ENCODE peak calls at places on chromosomes 1 and 21, in nine cellular contexts. R is AG08396; S is lower lobe of right lung; B is H4; G is GM23248; Y is stimulated activated CD4-positive, alpha-beta T cell treated with anti-CD3 and anti-CD28 coated beads, Interleukin-4, amount 100 ng/mL, for 1 hour; U is natural killer cell; F is AG20443; L is stimulated activated CD8-positive, alpha-beta memory T cell treated with anti-CD3 and anti-CD28 coated beads, Interleukin-7, amount 100 ng/mL, for 24 hours. I is an unnamed sample.
A peak's percentile ranks its signal among the peaks of the same experiment; 100 is the strongest.

GRCh38 chr1:151147132-151147503 is 687 bp upstream of the SEMA6C start:
- DNase-seq in U (no peak), Y (no peak), B (no peak), S (no peak), G (peak; percentile 56), F (no peak), L (no peak), R (no peak), I (no peak)

GRCh38 chr1:246609632-246610031 is 43.4 kb downstream of the CNST start:
- DNase-seq in R (no peak), S (no peak), U (no peak), B (no peak), L (no peak), Y (no peak), F (peak; percentile 19), G (peak; percentile 64), I (no peak)

GRCh38 chr1:229860926-229861325 is 206.1 kb upstream of the GALNT2 start:
- DNase-seq in G (no peak), U (no peak), S (no peak), F (no peak), L (no peak), B (no peak), R (no peak), Y (no peak), I (no peak)

GRCh38 chr1:208799186-208799585 is 555.0 kb upstream of the PLXNA2 start:
- DNase-seq in F (no peak), B (no peak), S (no peak), L (no peak), R (no peak), U (no peak), Y (no peak), G (no peak), I (no peak)

GRCh38 chr1:53781654-53782053 is 42.7 kb upstream of the GLIS1 start:
- DNase-seq in S (no peak), G (peak; percentile 44), B (no peak), Y (no peak), R (peak; percentile 13), U (no peak), L (no peak), F (peak; percentile 59), I (no peak)

GRCh38 chr1:222618001-222618879 is at the start of gene MIA3:
- DNase-seq in B (peak; percentile 59), G (peak; percentile 91), R (peak; percentile 95), U (peak; percentile 69), S (peak; percentile 88), F (peak; percentile 95), Y (peak; percentile 74), L (peak; percentile 47), I (peak; percentile 73)

GRCh38 chr1:168312718-168313604 is 32.3 kb downstream of the TBX19 start:
- DNase-seq in F (no peak), L (no peak), U (no peak), S (no peak), B (no peak), Y (no peak), R (no peak), G (no peak), I (no peak)

GRCh38 chr21:16522512-16522911 is 792.7 kb downstream of the USP25 start:
- DNase-seq in G (peak; percentile 40), S (no peak), F (no peak), L (no peak), B (no peak), R (no peak), Y (no peak), U (no peak), I (no peak)

GRCh38 chr1:25544243-25544764 is 898 bp downstream of the LDLRAP1 start:
- DNase-seq in G (no peak), S (no peak), F (no peak), R (no peak), U (no peak), Y (no peak), B (no peak), L (no peak), I (no peak)

GRCh38 chr1:34950428-34950827 is 21.0 kb upstream of the DLGAP3 start:
- DNase-seq in L (no peak), Y (no peak), G (no peak), B (no peak), S (no peak), R (no peak), F (no peak), U (no peak), I (no peak)

GRCh38 chr1:85584264-85584781 is 3.8 kb downstream of the CCN1 start:
- DNase-seq in L (no peak), F (peak; percentile 49), S (no peak), U (no peak), G (peak; percentile 88), R (peak; percentile 30), Y (no peak), B (peak; percentile 65), I (peak; percentile 79)

GRCh38 chr1:115229016-115229415 is 109.0 kb downstream of the NGF start:
- DNase-seq in G (no peak), F (no peak), Y (no peak), S (no peak), B (no peak), U (no peak), R (no peak), L (no peak), I (no peak)

GRCh38 chr1:25615563-25616079 is 970 bp upstream of the MAN1C1 start:
- DNase-seq in F (no peak), G (peak; percentile 14), L (no peak), B (no peak), R (no peak), S (no peak), Y (no peak), U (no peak), I (no peak)

GRCh38 chr1:43352351-43352705 is 6.5 kb upstream of the CDC20 start:
- DNase-seq in R (no peak), B (no peak), Y (no peak), U (no peak), S (no peak), G (no peak), L (no peak), F (no peak), I (no peak)

GRCh38 chr1:43258370-43258769 is 11.4 kb upstream of the TMEM125 start:
- DNase-seq in S (no peak), Y (no peak), L (no peak), G (no peak), F (no peak), R (no peak), B (no peak), U (no peak), I (no peak)

GRCh38 chr1:83769594-83770321 is 229.2 kb downstream of the TTLL7 start:
- DNase-seq in L (no peak), U (no peak), S (no peak), B (no peak), R (no peak), G (no peak), F (no peak), Y (no peak), I (no peak)

GRCh38 chr21:38171723-38172344 is 85.0 kb upstream of the KCNJ15 start:
- DNase-seq in F (peak; percentile 50), Y (no peak), L (no peak), G (peak; percentile 53), B (peak; percentile 64), R (peak; percentile 31), S (no peak), U (no peak), I (no peak)

GRCh38 chr1:237938553-237938952 is 47.8 kb upstream of the ZP4 start:
- DNase-seq in S (no peak), U (no peak), G (no peak), L (no peak), Y (no peak), B (no peak), F (no peak), R (no peak), I (no peak)

GRCh38 chr1:228813006-228813405 is 77.7 kb downstream of the RHOU start:
- DNase-seq in B (no peak), Y (no peak), U (no peak), L (no peak), S (no peak), F (no peak), G (no peak), R (no peak), I (no peak)